ENCODE peak calls at places on chromosomes 2 and 18, in eight cellular contexts. V, U, M, N, Z, X, S and P are unnamed samples.
A peak's percentile ranks its signal among the peaks of the same experiment; 100 is the strongest.

GRCh38 chr18:11909081-11909410 is 929 bp upstream of the MPPE1 start:
- DNase-seq in V (no peak), S (no peak), Z (no peak), N (no peak), M (no peak), U (no peak), X (no peak), P (no peak)

GRCh38 chr2:171923206-171923605 is 945 bp downstream of the HAT1 start:
- DNase-seq in N (peak; percentile 28), V (peak; percentile 86), M (no peak), U (peak; percentile 64), Z (no peak), X (peak; percentile 7), S (no peak), P (no peak)

GRCh38 chr2:147460140-147460539 is 384.7 kb upstream of the ACVR2A start:
- DNase-seq in V (no peak), Z (no peak), U (peak; percentile 55), N (no peak), S (no peak), M (no peak), X (no peak), P (no peak)

GRCh38 chr18:424071-424868 is 76.2 kb downstream of the COLEC12 start:
- DNase-seq in U (peak; percentile 73), M (no peak), X (no peak), Z (no peak), S (no peak), V (peak; percentile 97), N (no peak), P (no peak)

GRCh38 chr2:159807183-159808037 is 9.4 kb upstream of the CD302 start:
- DNase-seq in Z (peak; percentile 51), S (no peak), U (peak; percentile 28), N (peak; percentile 42), M (peak; percentile 29), V (peak; percentile 64), X (peak; percentile 32), P (no peak)

GRCh38 chr2:179265082-179265575 is 497 bp upstream of the SESTD1 start:
- DNase-seq in S (no peak), N (no peak), U (peak; percentile 67), X (no peak), V (peak; percentile 73), Z (no peak), M (no peak), P (no peak)

GRCh38 chr2:58376592-58376991 is 135.5 kb upstream of the FANCL start:
- DNase-seq in S (no peak), Z (no peak), N (no peak), M (no peak), X (no peak), V (no peak), U (no peak), P (no peak)

GRCh38 chr2:120989911-120990441 is 254.3 kb downstream of the GLI2 start:
- DNase-seq in S (peak; percentile 63), Z (no peak), X (no peak), M (no peak), N (peak; percentile 21), U (no peak), V (no peak), P (no peak)

GRCh38 chr2:45115181-45115580 is 105.9 kb upstream of the SIX2 start:
- DNase-seq in S (no peak), U (peak; percentile 78), M (no peak), N (no peak), V (no peak), Z (no peak), X (no peak), P (no peak)